ENCODE peak calls at places on chromosome 4, in six cellular contexts. D is K562, H is GM12878, N is GM12891, U is HepG2, R is H1. I is an unnamed sample.
A peak's percentile ranks its signal among the peaks of the same experiment; 100 is the strongest.

GRCh38 chr4:24404281-24404680 is 180.1 kb downstream of the DHX15 start:
- DNase-seq in N (no peak), D (no peak), H (no peak), R (no peak), U (no peak), I (no peak)

GRCh38 chr4:110475881-110476818 is at the start of gene ENPEP:
- DNase-seq in N (no peak), U (no peak), H (no peak), D (no peak), R (no peak), I (no peak)

GRCh38 chr4:95510145-95510544 is 38.6 kb downstream of the UNC5C start:
- DNase-seq in H (no peak), U (peak; percentile 2), D (peak; percentile 8), N (no peak), R (no peak), I (no peak)

GRCh38 chr4:7992846-7993245 is 53.2 kb upstream of the AFAP1 start:
- DNase-seq in D (no peak), R (no peak), N (no peak), H (no peak), U (no peak), I (no peak)

GRCh38 chr4:56750231-56750630 is 69.1 kb upstream of the HOPX start:
- DNase-seq in D (no peak), N (no peak), U (no peak), R (no peak), H (no peak), I (no peak)

GRCh38 chr4:128796934-128797333 is 12.6 kb upstream of the JADE1 start:
- DNase-seq in H (no peak), U (no peak), D (no peak), N (no peak), R (no peak), I (no peak)

GRCh38 chr4:115272585-115272984 is 159.2 kb upstream of the NDST4 start:
- DNase-seq in H (no peak), N (no peak), U (no peak), D (no peak), R (no peak), I (no peak)

GRCh38 chr4:21845663-21846062 is 102.9 kb downstream of the KCNIP4 start:
- DNase-seq in N (no peak), D (no peak), H (no peak), R (no peak), U (no peak), I (no peak)

GRCh38 chr4:2125023-2125422 is 65.9 kb downstream of the NAT8L start:
- DNase-seq in D (no peak), H (no peak), N (no peak), U (no peak), R (no peak), I (no peak)

GRCh38 chr4:153227501-153227900 is 23.3 kb downstream of the TRIM2 start:
- DNase-seq in N (no peak), H (no peak), R (no peak), D (no peak), U (no peak), I (no peak)

GRCh38 chr4:105155426-105155825 is 8.8 kb downstream of the TET2 start:
- DNase-seq in U (no peak), R (no peak), H (no peak), N (no peak), D (no peak), I (no peak)

GRCh38 chr4:52052475-52052780 is 1.3 kb downstream of the SPATA18 start:
- DNase-seq in D (no peak), U (peak; percentile 54), R (no peak), H (peak; percentile 13), N (peak; percentile 12), I (peak; percentile 17)

GRCh38 chr4:8820178-8821102 is 51.2 kb downstream of the HMX1 start:
- DNase-seq in N (no peak), U (no peak), D (peak; percentile 3), H (no peak), R (no peak), I (peak; percentile 3)

GRCh38 chr4:74757136-74757535 is 37.2 kb downstream of the BTC start:
- DNase-seq in H (no peak), R (no peak), U (no peak), N (no peak), D (no peak), I (no peak)

GRCh38 chr4:158538176-158538575 is 16.5 kb downstream of the RXFP1 start:
- DNase-seq in N (no peak), D (no peak), U (no peak), H (no peak), R (no peak), I (no peak)

GRCh38 chr4:25207997-25208396 is 25.8 kb upstream of the PI4K2B start:
- DNase-seq in N (no peak), U (no peak), R (no peak), H (no peak), D (no peak), I (no peak)

GRCh38 chr4:108512615-108513505 is 107.5 kb upstream of the RPL34 start:
- DNase-seq in N (no peak), U (peak; percentile 29), H (no peak), R (peak; percentile 15), D (peak; percentile 53), I (no peak)

GRCh38 chr4:137129471-137130244 is 402.6 kb downstream of the PCDH18 start:
- DNase-seq in D (no peak), N (no peak), U (no peak), H (no peak), R (no peak), I (no peak)

GRCh38 chr4:2797188-2797544 is 4.3 kb downstream of the SH3BP2 start:
- DNase-seq in H (no peak), N (no peak), D (no peak), R (no peak), U (no peak), I (no peak)

GRCh38 chr4:112348488-112349158 is 51.5 kb downstream of the ALPK1 start:
- DNase-seq in N (no peak), D (peak; percentile 57), U (peak; percentile 65), R (no peak), H (no peak), I (no peak)

GRCh38 chr4:180770265-180770664 is 1472.9 kb upstream of the TENM3 start:
- DNase-seq in N (no peak), R (no peak), H (no peak), D (no peak), U (no peak), I (no peak)

GRCh38 chr4:11693693-11694092 is 265.0 kb upstream of the HS3ST1 start:
- DNase-seq in U (no peak), N (no peak), H (no peak), D (no peak), R (no peak), I (no peak)

GRCh38 chr4:105996845-105997244 is 101.6 kb downstream of the NPNT start:
- DNase-seq in R (no peak), H (no peak), D (peak; percentile 73), N (no peak), U (no peak), I (no peak)

GRCh38 chr4:113692809-113693411 is 68.6 kb downstream of the CAMK2D start:
- DNase-seq in R (no peak), H (no peak), U (no peak), N (no peak), D (no peak), I (no peak)

GRCh38 chr4:145280541-145280940 is 100.2 kb upstream of the OTUD4 start:
- DNase-seq in N (no peak), R (no peak), U (no peak), H (no peak), D (no peak), I (no peak)

GRCh38 chr4:10054571-10055041 is 33.3 kb upstream of the SLC2A9 start:
- DNase-seq in N (no peak), R (no peak), H (no peak), U (peak; percentile 48), D (no peak), I (no peak)
- TF ChIP-seq TAF1 in N (no peak), R (no peak), H (no peak), U (no peak), D (no peak), I (no peak)

GRCh38 chr4:151098191-151098590 is 1.2 kb upstream of the RPS3A start:
- DNase-seq in N (peak; percentile 20), D (no peak), R (no peak), U (no peak), H (no peak), I (peak; percentile 19)

GRCh38 chr4:151100517-151100916 is 1.1 kb downstream of the RPS3A start:
- DNase-seq in U (no peak), N (no peak), D (no peak), H (no peak), R (no peak), I (no peak)

GRCh38 chr4:151099976-151100417 is 569 bp downstream of the RPS3A start:
- DNase-seq in D (peak; percentile 31), U (no peak), N (no peak), R (no peak), H (no peak), I (peak; percentile 5)

GRCh38 chr4:151097759-151098158 is 1.7 kb upstream of the RPS3A start:
- DNase-seq in D (no peak), N (no peak), R (no peak), H (no peak), U (no peak), I (no peak)

DNA sequence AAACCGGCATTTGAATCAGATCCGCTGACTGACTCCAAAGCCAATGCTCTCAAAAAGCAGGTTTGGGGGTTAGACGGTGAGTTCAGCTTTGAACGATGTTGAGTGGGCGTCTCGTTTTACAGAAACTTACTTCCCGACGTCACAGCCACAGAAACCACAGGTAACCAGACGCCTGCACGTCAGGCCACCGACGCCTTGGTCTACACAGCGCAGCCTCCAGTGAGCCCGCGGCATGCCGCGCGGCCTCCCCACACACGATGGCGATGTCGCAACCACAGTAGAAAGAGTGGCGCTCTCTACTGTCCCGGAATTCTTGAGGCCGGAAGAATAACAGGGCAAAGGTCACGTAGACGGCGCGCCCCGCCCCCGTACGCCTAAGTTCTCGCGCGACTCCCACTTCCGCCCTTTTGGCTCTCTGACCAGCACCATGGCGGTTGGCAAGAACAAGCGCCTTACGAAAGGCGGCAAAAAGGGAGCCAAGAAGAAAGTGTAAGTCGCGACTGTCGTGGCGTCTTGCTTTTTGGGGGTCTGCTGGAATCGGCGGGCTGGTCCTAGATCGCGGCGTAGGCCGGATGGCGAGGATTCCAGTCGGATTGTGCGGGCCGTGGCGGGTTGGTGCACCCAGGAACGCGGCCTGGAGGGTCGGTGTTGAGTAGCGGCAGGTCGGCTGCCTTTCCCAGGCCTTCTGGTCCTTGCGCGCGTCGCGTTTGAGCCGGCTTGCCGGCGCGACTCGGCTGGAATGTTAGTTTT is at the start of gene RPS3A:
- DNase-seq in R (peak; percentile 96), U (peak; percentile 94), N (peak; percentile 73), D (peak; percentile 90), H (peak; percentile 97), I (peak; percentile 74)
- TF ChIP-seq POLR2A in R (peak; percentile 100), U (peak; percentile 96), N (peak; percentile 99), D (peak; percentile 100), H (peak; percentile 100), I (peak; percentile 99)

DNA sequence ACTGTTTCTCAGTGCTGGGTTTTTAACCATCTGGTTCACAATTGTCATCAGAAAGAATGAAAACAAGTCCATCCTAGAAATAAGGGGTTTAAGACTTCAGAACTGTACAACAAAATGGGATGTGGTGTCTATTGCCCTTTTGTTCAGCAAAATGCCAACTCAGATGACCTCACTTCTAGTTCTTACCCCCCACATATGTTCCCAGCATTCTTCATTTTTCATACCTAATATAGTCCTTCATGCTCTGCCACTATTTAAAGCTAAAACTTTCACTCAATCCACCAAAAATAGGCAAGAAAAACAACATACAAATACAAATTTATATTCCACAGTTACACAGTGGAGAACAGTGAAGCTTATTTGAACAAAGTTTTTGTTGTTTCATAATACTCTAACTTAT is 111.4 kb downstream of the SORBS2 start:
- DNase-seq in D (no peak), H (no peak), N (no peak), R (no peak), U (no peak), I (no peak)
- TF ChIP-seq POLR2AphosphoS5 in D (no peak), H (no peak), N (no peak), R (no peak), U (no peak), I (no peak)

GRCh38 chr4:4426511-4427477 is 39.9 kb downstream of the NSG1 start:
- DNase-seq in H (no peak), R (peak; percentile 79), N (no peak), U (no peak), D (no peak), I (no peak)
- TF ChIP-seq TAF1 in H (no peak), R (no peak), N (no peak), U (no peak), D (no peak), I (no peak)

I was measured in GM12892.